ENCODE peak calls at places on chromosomes 6 and 20, in four cellular contexts. O, H, Y and L are unnamed samples.

GRCh38 chr6:129030231-129030630 is 147.3 kb downstream of the LAMA2 start:
- DNase-seq in O (no peak), H (no peak), Y (no peak), L (no peak)

GRCh38 chr6:41342241-41342640 is 6.8 kb downstream of the NCR2 start:
- DNase-seq in O (no peak), H (no peak), Y (no peak), L (no peak)

GRCh38 chr20:53019464-53019863 is 47.3 kb downstream of the TSHZ2 start:
- DNase-seq in O (no peak), H (no peak), Y (no peak), L (no peak)

GRCh38 chr6:28673800-28674671 is 148.4 kb downstream of the GPX5 start:
- DNase-seq in O (no peak), H (no peak), Y (no peak), L (no peak)

GRCh38 chr20:18956878-18957277 is 143.3 kb downstream of the SCP2D1 start:
- DNase-seq in O (no peak), H (no peak), Y (no peak), L (no peak)

GRCh38 chr6:156771047-156771446 is 6.1 kb upstream of the ARID1B start:
- DNase-seq in O (no peak), H (no peak), Y (no peak), L (no peak)

GRCh38 chr6:8085053-8085511 is 17.3 kb downstream of the EEF1E1 start:
- DNase-seq in O (no peak), H (no peak), Y (no peak), L (no peak)

GRCh38 chr6:21501815-21502214 is 91.7 kb upstream of the SOX4 start:
- DNase-seq in O (no peak), H (no peak), Y (no peak), L (no peak)

GRCh38 chr6:40799296-40800020 is 212.3 kb upstream of the LRFN2 start:
- DNase-seq in O (no peak), H (no peak), Y (no peak), L (no peak)

GRCh38 chr6:43758617-43759050 is 11.4 kb upstream of the VEGFA start:
- DNase-seq in O (peak; percentile 83), H (no peak), Y (no peak), L (no peak)

GRCh38 chr6:89853068-89853467 is 23.4 kb downstream of the CASP8AP2 start:
- DNase-seq in O (no peak), H (no peak), Y (no peak), L (no peak)

GRCh38 chr6:106692823-106693216 is 63.4 kb downstream of the QRSL1 start:
- DNase-seq in O (no peak), H (no peak), Y (no peak), L (no peak)

GRCh38 chr6:106684011-106684410 is 54.6 kb downstream of the QRSL1 start:
- DNase-seq in O (no peak), H (no peak), Y (no peak), L (no peak)

GRCh38 chr6:106692112-106692822 is 62.9 kb downstream of the QRSL1 start:
- DNase-seq in O (no peak), H (no peak), Y (no peak), L (no peak)

GRCh38 chr6:106685833-106686232 is 56.5 kb downstream of the QRSL1 start:
- DNase-seq in O (no peak), H (no peak), Y (no peak), L (no peak)

DNA sequence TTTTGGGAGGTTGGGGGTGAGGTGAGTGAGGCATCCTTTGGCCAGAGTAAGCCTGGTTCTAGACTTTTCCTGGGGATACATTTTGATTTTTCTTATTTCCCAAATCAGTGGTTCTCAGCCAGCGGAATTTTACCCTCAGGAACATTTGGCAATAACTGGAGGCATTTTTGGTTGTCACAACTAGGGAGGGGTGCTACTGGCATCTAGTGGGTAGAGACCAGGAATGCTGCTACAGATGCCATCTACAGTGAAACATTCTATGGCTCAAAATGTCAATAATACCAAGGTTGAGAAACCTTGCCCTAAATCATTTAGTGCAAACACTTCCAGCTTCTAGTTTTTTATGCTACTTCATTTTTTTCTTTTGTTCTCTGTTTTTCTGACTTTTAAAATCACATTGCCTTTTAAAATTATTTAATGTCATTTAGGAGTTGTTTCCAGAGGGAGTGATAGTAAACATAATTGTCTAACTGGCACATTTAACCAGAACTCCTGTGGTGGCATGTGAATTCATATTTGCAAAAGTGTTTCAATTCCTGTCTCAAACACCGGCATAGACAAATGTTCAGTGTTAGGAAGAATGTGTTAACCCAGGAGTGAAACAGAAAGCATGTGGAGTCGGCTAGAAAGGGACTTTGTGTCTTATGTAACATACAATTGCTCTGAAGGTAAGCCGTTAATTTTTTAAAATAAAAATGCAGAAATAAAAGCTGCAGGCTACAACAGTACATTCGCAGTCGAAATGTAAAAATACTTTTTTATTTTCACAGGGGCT is 59.0 kb downstream of the QRSL1 start:
- DNase-seq in O (no peak), H (no peak), Y (no peak), L (no peak)
- TF ChIP-seq CTCF in O (peak; percentile 57), H (no peak), Y (no peak), L (peak; percentile 20)

DNA sequence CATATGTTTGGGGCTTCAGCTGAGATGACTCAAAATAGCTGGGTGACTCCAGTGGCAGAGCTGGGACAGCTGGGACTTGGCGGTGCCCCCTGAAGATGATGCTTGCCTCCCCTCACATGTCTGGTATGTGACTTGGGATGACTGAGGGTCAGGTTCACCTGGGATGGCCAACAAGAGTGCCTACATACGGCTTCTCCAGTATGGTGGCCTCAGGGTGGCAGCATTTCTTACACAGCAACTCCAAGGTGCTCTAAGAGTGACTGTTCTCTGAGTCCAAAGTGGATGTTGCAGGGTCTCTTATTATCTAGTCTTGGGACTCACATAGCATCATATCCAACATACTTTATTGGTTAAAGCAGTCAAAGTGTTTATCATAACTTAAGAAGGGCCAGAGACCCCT is 87.8 kb upstream of the CENPW start:
- DNase-seq in O (no peak), H (no peak), Y (no peak), L (no peak)
- TF ChIP-seq CTCF in O (no peak), H (no peak), Y (no peak), L (no peak)

DNA sequence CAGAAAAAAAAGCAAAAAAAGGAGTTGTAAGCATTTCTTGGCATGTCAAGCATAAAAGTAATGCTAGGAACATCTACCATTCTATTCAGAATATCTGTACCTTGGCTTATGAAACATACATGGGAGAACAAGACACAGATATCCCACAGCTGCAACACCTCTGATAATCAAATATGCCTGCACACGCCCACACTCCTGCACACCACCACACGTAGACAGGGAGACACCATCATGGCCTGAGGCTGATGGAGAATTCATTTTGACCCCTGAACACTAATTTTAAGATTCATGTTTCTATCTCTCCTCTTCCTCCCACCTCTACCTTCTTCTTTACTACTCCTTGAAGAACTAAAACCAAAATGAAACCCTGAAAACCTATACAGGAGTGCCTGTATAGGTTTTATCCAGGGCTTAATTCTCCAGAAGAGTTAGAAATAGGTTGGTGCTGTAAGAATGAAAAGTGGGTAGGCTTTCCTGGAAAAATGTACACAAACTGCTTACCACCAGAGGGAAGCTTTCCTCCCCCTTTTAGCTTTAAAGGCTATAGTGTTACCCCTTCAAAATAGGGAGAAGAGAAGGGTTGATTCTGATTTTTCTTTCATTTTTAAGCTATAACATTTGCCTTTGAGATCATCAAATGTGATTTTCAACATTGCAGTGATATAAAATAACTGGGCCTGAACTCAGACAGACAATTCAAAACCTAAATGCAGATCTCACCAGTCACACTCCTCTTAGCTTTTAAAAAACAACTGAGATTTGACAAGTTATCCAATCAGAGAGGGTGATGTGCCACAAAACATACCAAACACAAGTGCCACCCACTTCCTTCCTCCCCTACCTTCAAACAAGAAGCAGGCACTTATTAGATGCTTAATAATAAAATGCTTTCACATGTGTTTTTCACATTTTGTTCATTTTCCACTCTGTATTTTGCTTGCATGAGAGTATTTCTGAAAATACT is 57.9 kb downstream of the ELOVL5 start:
- DNase-seq in O (no peak), H (no peak), Y (no peak), L (no peak)
- TF ChIP-seq CTCF in O (peak; percentile 60), H (no peak), Y (no peak), L (peak; percentile 25)

GRCh38 chr20:32820000-32820697 is 395 bp downstream of the MAPRE1 start:
- DNase-seq in O (peak; percentile 92), H (peak; percentile 86), Y (no peak), L (peak; percentile 93)
- TF ChIP-seq CTCF in O (peak; percentile 58), H (no peak), Y (no peak), L (no peak)

DNA sequence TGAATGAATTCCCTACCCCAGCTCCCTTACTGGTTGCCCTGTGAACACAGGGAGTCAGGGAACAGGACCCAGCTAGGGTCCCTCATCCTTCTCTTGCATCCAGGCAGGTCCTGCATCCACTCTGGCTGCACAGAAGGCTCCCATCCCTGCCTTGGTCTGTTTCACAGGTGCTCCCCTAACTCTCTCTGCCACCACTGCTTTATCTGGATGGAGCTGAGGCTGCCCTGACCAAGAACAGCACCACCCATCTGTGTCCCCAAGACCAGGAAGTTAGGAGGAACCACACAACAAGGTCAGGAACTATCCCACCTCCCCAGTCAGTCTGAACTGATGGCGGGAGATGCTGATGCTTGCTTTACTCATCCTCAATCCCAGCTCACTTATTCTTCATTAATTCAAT is 16.2 kb upstream of the HLA-G start:
- DNase-seq in O (no peak), H (no peak), Y (no peak), L (no peak)
- TF ChIP-seq CTCF in O (no peak), H (no peak), Y (no peak), L (no peak)

GRCh38 chr6:114108119-114109002 is 137.4 kb upstream of the HDAC2 start:
- DNase-seq in O (no peak), H (peak; percentile 42), Y (peak; percentile 49), L (peak; percentile 88)
- TF ChIP-seq CTCF in O (peak; percentile 86), H (no peak), Y (peak; percentile 46), L (peak; percentile 77)

GRCh38 chr20:51563597-51564332 is 21.2 kb upstream of the NFATC2 start:
- DNase-seq in O (no peak), H (no peak), Y (peak; percentile 68), L (no peak)
- TF ChIP-seq CTCF in O (peak; percentile 25), H (no peak), Y (no peak), L (no peak)

GRCh38 chr6:107604549-107604948 is 114.6 kb downstream of the SOBP start:
- DNase-seq in O (no peak), H (no peak), Y (no peak), L (no peak)
- TF ChIP-seq CTCF in O (no peak), H (no peak), Y (no peak), L (no peak)